ENCODE peak calls at places on chromosomes 11 and 22, in seven cellular contexts. U is A549; N is left lung; Q is stimulated activated naive CD8-positive, alpha-beta T cell treated with anti-CD3 and anti-CD28 coated beads, Interleukin-15, amount 100 ng/mL, for 72 hours; G is kidney epithelial cell; B is stimulated activated CD4-positive, alpha-beta T cell treated with anti-CD3 and anti-CD28 coated beads, Interleukin-12 subunit alpha, Interleukin-12 subunit beta, amount 100 ng/mL, for 48 hours; S is hippocampal formation. V is an unnamed sample.

GRCh38 chr22:25651332-25651731 is 86.9 kb downstream of the GRK3 start:
- DNase-seq in U (no peak), B (no peak), S (no peak), G (no peak), N (no peak), Q (no peak), V (no peak)

GRCh38 chr11:17744151-17744940 is 9.8 kb downstream of the KCNC1 start:
- DNase-seq in S (no peak), U (no peak), N (peak; percentile 43), G (no peak), B (no peak), Q (no peak), V (no peak)

GRCh38 chr11:67320011-67320410 is 16.7 kb downstream of the SSH3 start:
- DNase-seq in G (no peak), U (no peak), N (no peak), Q (no peak), S (no peak), B (no peak), V (no peak)

GRCh38 chr11:112972399-112973115 is 11.3 kb downstream of the NCAM1 start:
- DNase-seq in B (no peak), G (no peak), Q (no peak), U (no peak), N (no peak), S (no peak), V (no peak)

GRCh38 chr22:35518781-35519180 is 21.9 kb upstream of the RASD2 start:
- DNase-seq in S (no peak), N (no peak), Q (no peak), B (no peak), G (no peak), U (no peak), V (no peak)

GRCh38 chr11:26127336-26127735 is 204.6 kb upstream of the ANO3 start:
- DNase-seq in S (no peak), G (no peak), Q (no peak), B (no peak), U (no peak), N (no peak), V (no peak)

GRCh38 chr11:100827934-100828661 is 141.0 kb downstream of the ARHGAP42 start:
- DNase-seq in N (no peak), U (peak; percentile 18), Q (no peak), B (no peak), G (peak; percentile 86), S (no peak), V (no peak)

GRCh38 chr11:43952401-43953342 is 10.2 kb downstream of the C11orf96 start:
- DNase-seq in S (no peak), N (no peak), U (no peak), B (no peak), Q (no peak), G (no peak), V (no peak)

GRCh38 chr22:37228106-37229011 is 15.7 kb downstream of the RAC2 start:
- DNase-seq in N (peak; percentile 86), B (no peak), U (no peak), Q (no peak), G (no peak), S (peak; percentile 15), V (peak; percentile 62)

GRCh38 chr11:133835258-133836075 is 9.8 kb downstream of the SPATA19 start:
- DNase-seq in U (peak; percentile 43), N (no peak), G (peak; percentile 4), S (peak; percentile 47), Q (peak; percentile 61), B (peak; percentile 53), V (peak; percentile 52)

GRCh38 chr11:67282876-67283371 is 6.2 kb upstream of the ANKRD13D start:
- DNase-seq in N (peak; percentile 72), B (no peak), G (no peak), U (no peak), S (no peak), Q (no peak), V (no peak)

GRCh38 chr11:48228761-48229160 is 12.2 kb downstream of the OR4B1 start:
- DNase-seq in Q (no peak), S (no peak), U (no peak), B (no peak), N (no peak), G (no peak), V (no peak)

GRCh38 chr11:134050541-134051383 is 18.1 kb upstream of the JAM3 start:
- DNase-seq in Q (peak; percentile 68), U (peak; percentile 55), G (no peak), S (peak; percentile 74), B (peak; percentile 70), N (peak; percentile 91), V (peak; percentile 89)

GRCh38 chr22:19016081-19016480 is 80.0 kb upstream of the PRODH start:
- DNase-seq in N (peak; percentile 24), G (no peak), Q (no peak), U (no peak), B (no peak), S (peak; percentile 34), V (no peak)

GRCh38 chr11:119062779-119063178 is 4.8 kb upstream of the VPS11 start:
- DNase-seq in B (no peak), S (no peak), U (no peak), Q (no peak), N (no peak), G (no peak), V (no peak)

GRCh38 chr11:93652161-93652597 is 9.3 kb upstream of the CEP295 start:
- DNase-seq in N (no peak), Q (no peak), G (no peak), U (no peak), S (peak; percentile 6), B (peak; percentile 58), V (no peak)

GRCh38 chr22:48376428-48376827 is 1451.2 kb downstream of the BRD1 start:
- DNase-seq in B (no peak), G (no peak), Q (no peak), S (no peak), U (no peak), N (no peak), V (no peak)

GRCh38 chr22:45671783-45672563 is at the start of gene ATXN10:
- DNase-seq in Q (peak; percentile 72), U (peak; percentile 38), N (peak; percentile 91), S (peak; percentile 84), B (peak; percentile 49), G (no peak), V (peak; percentile 79)

GRCh38 chr22:30206964-30207363 is 39.6 kb downstream of the LIF start:
- DNase-seq in Q (no peak), B (no peak), U (peak; percentile 80), G (peak; percentile 94), N (no peak), S (no peak), V (no peak)

GRCh38 chr22:23147632-23148387 is 2.5 kb downstream of the RAB36 start:
- DNase-seq in U (no peak), B (no peak), G (no peak), Q (no peak), S (no peak), N (no peak), V (no peak)

GRCh38 chr22:37792494-37792893 is 15.2 kb upstream of the GCAT start:
- DNase-seq in Q (no peak), G (no peak), S (no peak), B (no peak), U (no peak), N (no peak), V (no peak)

GRCh38 chr11:76648061-76648460 is 22.5 kb downstream of the LRRC32 start:
- DNase-seq in G (no peak), S (no peak), B (no peak), U (no peak), Q (peak; percentile 3), N (no peak), V (no peak)

GRCh38 chr11:110951041-110951440 is 238.8 kb upstream of the ARHGAP20 start:
- DNase-seq in U (no peak), Q (no peak), B (no peak), N (no peak), G (no peak), S (no peak), V (no peak)

GRCh38 chr11:107801641-107802040 is 56.9 kb downstream of the SLC35F2 start:
- DNase-seq in G (no peak), U (no peak), S (no peak), Q (no peak), B (no peak), N (no peak), V (no peak)

GRCh38 chr11:127074151-127074761 is 73.7 kb upstream of the KIRREL3 start:
- DNase-seq in Q (no peak), S (no peak), N (no peak), B (no peak), U (peak; percentile 45), G (peak; percentile 69), V (no peak)

GRCh38 chr22:19536564-19536963 is 12.4 kb upstream of the CLDN5 start:
- DNase-seq in G (no peak), B (no peak), N (no peak), Q (no peak), U (no peak), S (no peak), V (no peak)

GRCh38 chr11:3989251-3989650 is 105.3 kb upstream of the RRM1 start:
- DNase-seq in N (peak; percentile 69), G (no peak), B (no peak), U (no peak), S (no peak), Q (no peak), V (no peak)

GRCh38 chr11:97069160-97069559 is 679.3 kb downstream of the JRKL start:
- DNase-seq in Q (no peak), B (no peak), G (no peak), N (no peak), S (no peak), U (no peak), V (no peak)

GRCh38 chr22:17305076-17305475 is 64.2 kb upstream of the CECR2 start:
- DNase-seq in G (no peak), Q (no peak), U (no peak), S (no peak), B (no peak), N (no peak), V (no peak)

GRCh38 chr11:118155781-118156530 is 3.3 kb upstream of the SCN4B start:
- DNase-seq in G (no peak), Q (no peak), U (no peak), S (no peak), B (no peak), N (no peak), V (no peak)

GRCh38 chr22:37157516-37158289 is 8.0 kb upstream of the IL2RB start:
- DNase-seq in U (no peak), S (no peak), Q (no peak), G (no peak), B (no peak), N (peak; percentile 46), V (no peak)

GRCh38 chr11:105553015-105553414 is 56.9 kb upstream of the GRIA4 start:
- DNase-seq in G (no peak), U (no peak), B (no peak), S (no peak), Q (no peak), N (no peak), V (no peak)

GRCh38 chr11:35947437-35947836 is 3.6 kb downstream of the LDLRAD3 start:
- DNase-seq in S (no peak), G (no peak), B (no peak), N (no peak), Q (no peak), U (no peak), V (no peak)

GRCh38 chr22:35838849-35839646 is 121.4 kb downstream of the APOL5 start:
- DNase-seq in S (no peak), N (no peak), Q (no peak), G (no peak), U (no peak), B (no peak), V (no peak)

GRCh38 chr11:132056689-132057088 is 686.3 kb downstream of the NTM start:
- DNase-seq in B (no peak), N (no peak), G (peak; percentile 88), Q (no peak), U (no peak), S (no peak), V (no peak)

GRCh38 chr11:92837595-92837994 is 131.9 kb upstream of the MTNR1B start:
- DNase-seq in N (no peak), Q (no peak), B (no peak), U (no peak), S (no peak), G (no peak), V (no peak)